ENCODE peak calls at places on chromosomes 2 and 18, in five cellular contexts. N is epithelial cell of esophagus, R is heart right ventricle, S is AG09319, X is OCI-LY7. I is an unnamed sample.

GRCh38 chr2:64230540-64230939 is 86.3 kb upstream of the PELI1 start:
- DNase-seq in N (no peak), X (no peak), S (no peak), R (no peak), I (no peak)

GRCh38 chr18:27214831-27215230 is 29.7 kb upstream of the CHST9 start:
- DNase-seq in X (no peak), N (peak), R (no peak), S (no peak), I (no peak)

GRCh38 chr2:220104871-220105351 is 477.5 kb downstream of the SLC4A3 start:
- DNase-seq in N (peak), R (peak), X (no peak), S (peak), I (no peak)

GRCh38 chr2:157107877-157108276 is 149.6 kb upstream of the GALNT5 start:
- DNase-seq in X (no peak), R (no peak), N (peak), S (no peak), I (no peak)

GRCh38 chr2:97267411-97268074 is 154.6 kb downstream of the ANKRD36 start:
- DNase-seq in X (no peak), N (no peak), R (peak), S (no peak), I (no peak)

GRCh38 chr18:48488388-48488850 is 50.4 kb upstream of the CTIF start:
- DNase-seq in X (no peak), R (peak), N (peak), S (peak), I (no peak)

GRCh38 chr2:212863185-212863588 is 288.2 kb downstream of the IKZF2 start:
- DNase-seq in N (peak), R (no peak), X (peak), S (no peak), I (no peak)

GRCh38 chr2:21042958-21043743 is 722 bp downstream of the APOB start:
- DNase-seq in S (peak), X (peak), N (peak), R (peak), I (peak)

GRCh38 chr2:95056461-95057459 is 31.3 kb downstream of the MAL start:
- DNase-seq in R (no peak), N (no peak), X (no peak), S (no peak), I (no peak)

GRCh38 chr2:171566099-171566498 is 43.8 kb downstream of the CYBRD1 start:
- DNase-seq in N (no peak), S (no peak), R (no peak), X (no peak), I (no peak)

GRCh38 chr2:171434671-171434980 is 600 bp downstream of the DCAF17 start:
- DNase-seq in S (no peak), X (no peak), N (no peak), R (no peak), I (no peak)

GRCh38 chr2:73233154-73233931 is at the start of gene PRADC1:
- DNase-seq in N (peak), S (peak), R (peak), X (peak), I (peak)

GRCh38 chr2:158722266-158723105 is 72.6 kb upstream of the DAPL1 start:
- DNase-seq in X (no peak), S (no peak), N (peak), R (no peak), I (no peak)

GRCh38 chr2:158725496-158725895 is 69.6 kb upstream of the DAPL1 start:
- DNase-seq in N (peak), X (no peak), R (no peak), S (no peak), I (no peak)

GRCh38 chr2:158724803-158725271 is 70.3 kb upstream of the DAPL1 start:
- DNase-seq in X (no peak), R (no peak), N (peak), S (no peak), I (no peak)

GRCh38 chr2:158723311-158723838 is 71.7 kb upstream of the DAPL1 start:
- DNase-seq in S (no peak), X (no peak), R (no peak), N (no peak), I (no peak)

DNA sequence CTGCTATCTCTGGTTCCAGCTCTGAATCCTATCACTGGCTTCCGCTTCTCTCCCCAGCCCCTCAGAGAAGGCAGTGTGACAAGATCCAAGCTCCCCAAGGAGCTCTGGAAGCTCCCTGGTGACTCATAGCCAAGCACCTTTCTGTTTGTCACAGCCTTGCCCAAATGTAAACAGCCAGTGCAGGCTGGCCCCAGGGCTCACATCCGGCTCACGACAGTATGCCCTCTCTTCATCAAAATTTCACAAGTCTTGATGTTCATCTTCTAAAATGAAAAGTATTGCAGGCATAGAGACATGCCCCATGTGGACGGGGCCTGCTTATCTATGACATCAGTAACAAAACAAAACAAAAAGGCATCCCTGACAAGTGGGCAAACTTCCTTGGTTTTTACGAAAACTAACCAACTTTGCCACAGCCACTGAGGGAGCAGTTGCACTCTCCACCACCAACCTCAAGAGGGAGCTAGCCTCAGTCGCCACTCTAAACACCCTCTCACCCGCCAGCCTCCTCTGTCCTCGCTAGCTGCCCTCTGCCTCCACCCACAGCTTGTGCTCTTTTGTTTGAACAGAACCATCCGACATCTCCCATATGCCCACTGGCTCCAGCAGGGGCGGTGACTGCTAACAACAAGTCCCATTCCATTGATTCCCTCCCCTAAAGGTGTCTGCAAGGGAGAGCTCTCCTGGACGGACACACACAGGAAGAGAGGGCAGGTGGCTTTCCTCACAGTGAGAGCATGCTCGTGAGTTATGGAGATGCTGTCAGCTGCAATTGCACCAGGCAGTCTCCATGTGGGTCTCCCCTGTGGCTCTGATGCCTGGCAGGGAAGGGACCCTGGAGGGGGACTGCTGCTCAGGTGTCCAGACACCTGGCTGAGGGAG is 71.0 kb upstream of the DAPL1 start:
- DNase-seq in X (no peak), R (no peak), N (peak), S (no peak), I (no peak)
- TF ChIP-seq CTCF in X (peak), R (no peak), N (peak), S (no peak), I (peak)

GRCh38 chr18:38886235-38886634 is 1320.6 kb upstream of the CELF4 start:
- DNase-seq in R (no peak), X (no peak), S (no peak), N (no peak), I (no peak)

GRCh38 chr18:38887671-38888020 is 1322.0 kb upstream of the CELF4 start:
- DNase-seq in S (no peak), X (no peak), R (no peak), N (no peak), I (no peak)

GRCh38 chr18:38886852-38887670 is 1321.5 kb upstream of the CELF4 start:
- DNase-seq in X (no peak), R (no peak), S (no peak), N (no peak), I (no peak)

GRCh38 chr18:38884050-38884449 is 1318.5 kb upstream of the CELF4 start:
- DNase-seq in X (no peak), N (no peak), S (no peak), R (no peak), I (no peak)
- TF ChIP-seq CTCF in X (no peak), N (no peak), S (no peak), R (no peak), I (no peak)

DNA sequence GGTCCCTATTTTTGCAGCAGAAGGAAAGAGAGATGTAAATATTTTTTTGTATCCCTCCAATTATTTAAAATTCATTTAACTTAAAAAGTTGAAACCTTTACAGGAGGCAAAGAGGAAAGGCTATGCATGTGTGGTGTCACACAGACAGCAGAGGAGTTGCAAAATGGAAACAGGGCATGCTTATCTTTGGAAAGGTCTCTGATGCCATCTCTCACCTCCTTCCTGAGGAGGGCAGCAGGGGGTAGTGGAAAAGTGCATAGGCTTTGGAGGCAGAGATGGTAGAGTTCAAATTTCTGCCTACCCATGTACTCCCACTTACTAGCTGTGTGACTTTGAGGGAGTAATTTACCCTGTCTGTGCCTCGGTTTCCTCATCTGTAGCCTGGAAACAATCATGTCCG is 99.6 kb upstream of the MCFD2 start:
- DNase-seq in S (no peak), R (no peak), X (no peak), N (no peak), I (no peak)
- TF ChIP-seq CTCF in S (peak), R (no peak), X (no peak), N (peak), I (no peak)

GRCh38 chr2:45002661-45003210 is 6.5 kb downstream of the SIX2 start:
- DNase-seq in R (no peak), S (no peak), N (no peak), X (no peak), I (no peak)

GRCh38 chr2:45000921-45001628 is 8.2 kb downstream of the SIX2 start:
- DNase-seq in S (no peak), N (no peak), R (no peak), X (no peak), I (no peak)

GRCh38 chr2:45000341-45000901 is 8.8 kb downstream of the SIX2 start:
- DNase-seq in R (peak), N (no peak), S (no peak), X (no peak), I (no peak)

GRCh38 chr2:45003586-45004568 is 5.4 kb downstream of the SIX2 start:
- DNase-seq in S (no peak), R (no peak), X (no peak), N (no peak), I (no peak)

GRCh38 chr2:45001629-45002385 is 7.4 kb downstream of the SIX2 start:
- DNase-seq in S (no peak), N (no peak), R (no peak), X (no peak), I (no peak)
- TF ChIP-seq CTCF in S (no peak), N (no peak), R (no peak), X (peak), I (no peak)

DNA sequence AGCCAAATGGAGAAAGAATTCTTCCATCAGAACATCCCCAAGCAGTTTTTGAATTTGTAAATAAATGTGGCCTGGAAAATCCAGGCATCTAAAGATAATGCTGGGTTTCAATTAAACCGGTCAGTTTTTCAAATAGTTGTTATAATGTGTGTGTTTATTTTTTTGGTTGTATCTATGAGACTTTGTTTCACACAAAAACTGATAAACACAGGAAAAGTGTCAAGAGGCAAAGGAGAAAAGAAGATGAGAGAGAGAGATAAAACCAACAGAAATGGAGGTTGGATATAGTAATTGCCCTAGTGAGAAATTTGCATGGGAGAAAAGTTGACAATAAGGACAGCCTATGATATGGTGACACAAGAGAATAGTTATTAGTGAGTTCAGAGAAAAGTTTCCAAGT is 68.3 kb downstream of the KIAA1328 start:
- DNase-seq in S (no peak), X (no peak), N (no peak), R (no peak), I (no peak)
- TF ChIP-seq CTCF in S (no peak), X (no peak), N (no peak), R (no peak), I (no peak)

GRCh38 chr2:10471956-10472355 is 23.8 kb upstream of the ODC1 start:
- DNase-seq in S (no peak), R (no peak), N (no peak), X (no peak), I (no peak)
- TF ChIP-seq CTCF in S (no peak), R (no peak), N (no peak), X (no peak), I (no peak)